ENCODE peak calls at places on chromosomes 12 and 14, in nine cellular contexts. O is NCI-H2081, T is ecto neural progenitor cell, X is RWPE1, Z is Kasumi-1, P is activated T-helper 1 cell treated with Interleukin-2 at 50 U/mL for 16 hours, V is GM04504, I is HEK293T, L is PC-3. K is an unnamed sample.

GRCh38 chr14:91292476-91292875 is 48.0 kb upstream of the GPR68 start:
- DNase-seq in O (no peak), T (no peak), X (no peak), Z (no peak), P (no peak), V (no peak), I (no peak), L (no peak), K (no peak)

GRCh38 chr14:54881761-54882401 is 20.7 kb downstream of the GCH1 start:
- DNase-seq in O (no peak), T (no peak), X (peak), Z (no peak), P (no peak), V (no peak), I (no peak), L (no peak), K (no peak)

GRCh38 chr12:32780111-32780510 is 24.4 kb upstream of the YARS2 start:
- DNase-seq in O (no peak), T (no peak), X (no peak), Z (no peak), P (no peak), V (no peak), I (no peak), L (peak), K (no peak)

GRCh38 chr12:23950011-23950774 is 723 bp upstream of the SOX5 start:
- DNase-seq in O (peak), T (peak), X (no peak), Z (no peak), P (no peak), V (no peak), I (peak), L (no peak), K (peak)

GRCh38 chr14:28652782-28653181 is 113.8 kb upstream of the FOXG1 start:
- DNase-seq in O (peak), T (no peak), X (peak), Z (no peak), P (no peak), V (no peak), I (no peak), L (peak), K (no peak)

GRCh38 chr14:77124345-77125274 is 17.0 kb downstream of the ZDHHC22 start:
- DNase-seq in O (peak), T (peak), X (no peak), Z (no peak), P (peak), V (no peak), I (peak), L (peak), K (peak)

GRCh38 chr12:116303929-116304328 is 26.4 kb upstream of the MED13L start:
- DNase-seq in O (no peak), T (no peak), X (no peak), Z (peak), P (no peak), V (peak), I (no peak), L (no peak), K (no peak)

GRCh38 chr12:48973992-48974673 is 2.6 kb upstream of the WNT10B start:
- DNase-seq in O (no peak), T (peak), X (no peak), Z (no peak), P (no peak), V (no peak), I (no peak), L (no peak), K (no peak)

GRCh38 chr14:102928412-102929348 is 6.2 kb downstream of the AMN start:
- DNase-seq in O (no peak), T (peak), X (peak), Z (peak), P (peak), V (no peak), I (no peak), L (no peak), K (peak)

GRCh38 chr12:58086930-58087329 is 145.6 kb downstream of the ATP23 start:
- DNase-seq in O (no peak), T (no peak), X (no peak), Z (no peak), P (no peak), V (no peak), I (no peak), L (no peak), K (no peak)

GRCh38 chr14:85079842-85080741 is 449.9 kb upstream of the FLRT2 start:
- DNase-seq in O (no peak), T (no peak), X (no peak), Z (no peak), P (no peak), V (no peak), I (no peak), L (no peak), K (no peak)

GRCh38 chr12:32983968-32984367 is 87.4 kb upstream of the PKP2 start:
- DNase-seq in O (peak), T (no peak), X (no peak), Z (no peak), P (no peak), V (no peak), I (no peak), L (no peak), K (no peak)

GRCh38 chr12:292186-292585 is 29.6 kb upstream of the SLC6A13 start:
- DNase-seq in O (no peak), T (no peak), X (peak), Z (no peak), P (no peak), V (no peak), I (no peak), L (no peak), K (no peak)

GRCh38 chr12:115507951-115508722 is 769.4 kb downstream of the MED13L start:
- DNase-seq in O (no peak), T (peak), X (no peak), Z (no peak), P (no peak), V (no peak), I (no peak), L (no peak), K (no peak)

GRCh38 chr12:52832960-52833905 is 878 bp downstream of the KRT79 start:
- DNase-seq in O (no peak), T (no peak), X (no peak), Z (no peak), P (no peak), V (no peak), I (no peak), L (no peak), K (no peak)

GRCh38 chr14:94021416-94022157 is 4.6 kb upstream of the OTUB2 start:
- DNase-seq in O (no peak), T (no peak), X (no peak), Z (no peak), P (no peak), V (no peak), I (no peak), L (no peak), K (no peak)

GRCh38 chr12:83841620-83842019 is 1071.0 kb downstream of the SLC6A15 start:
- DNase-seq in O (no peak), T (no peak), X (no peak), Z (no peak), P (no peak), V (no peak), I (no peak), L (peak), K (peak)

GRCh38 chr12:90027041-90027440 is 318.4 kb upstream of the ATP2B1 start:
- DNase-seq in O (no peak), T (no peak), X (no peak), Z (no peak), P (no peak), V (no peak), I (no peak), L (no peak), K (no peak)

GRCh38 chr12:4276524-4277204 is 3.1 kb downstream of the CCND2 start:
- DNase-seq in O (peak), T (peak), X (peak), Z (peak), P (peak), V (peak), I (peak), L (peak), K (peak)

GRCh38 chr12:119178544-119179334 is at the start of gene HSPB8:
- DNase-seq in O (no peak), T (peak), X (peak), Z (no peak), P (no peak), V (peak), I (peak), L (peak), K (no peak)

GRCh38 chr14:75854247-75854799 is 127.5 kb downstream of the TGFB3 start:
- DNase-seq in O (no peak), T (no peak), X (no peak), Z (no peak), P (no peak), V (no peak), I (no peak), L (no peak), K (no peak)

GRCh38 chr12:22084852-22085251 is 38.8 kb downstream of the CMAS start:
- DNase-seq in O (no peak), T (no peak), X (no peak), Z (no peak), P (no peak), V (no peak), I (no peak), L (no peak), K (no peak)

GRCh38 chr12:12686472-12686871 is 9.5 kb downstream of the GPR19 start:
- DNase-seq in O (no peak), T (no peak), X (no peak), Z (no peak), P (no peak), V (no peak), I (no peak), L (no peak), K (no peak)

GRCh38 chr12:89951050-89951693 is 242.5 kb upstream of the ATP2B1 start:
- DNase-seq in O (no peak), T (no peak), X (peak), Z (no peak), P (no peak), V (no peak), I (peak), L (peak), K (peak)

GRCh38 chr12:117643971-117644370 is 282.5 kb upstream of the NOS1 start:
- DNase-seq in O (no peak), T (no peak), X (no peak), Z (no peak), P (no peak), V (no peak), I (no peak), L (no peak), K (no peak)

GRCh38 chr14:75522224-75522764 is at the start of gene BATF:
- DNase-seq in O (no peak), T (no peak), X (no peak), Z (peak), P (peak), V (no peak), I (no peak), L (no peak), K (peak)

GRCh38 chr12:65308601-65309071 is 30.2 kb downstream of the MSRB3 start:
- DNase-seq in O (no peak), T (no peak), X (no peak), Z (no peak), P (no peak), V (peak), I (no peak), L (peak), K (no peak)

GRCh38 chr12:68587448-68587873 is 23.2 kb upstream of the RAP1B start:
- DNase-seq in O (no peak), T (no peak), X (no peak), Z (peak), P (no peak), V (no peak), I (no peak), L (no peak), K (peak)

GRCh38 chr14:61125314-61126082 is 144.5 kb downstream of the SLC38A6 start:
- DNase-seq in O (no peak), T (no peak), X (no peak), Z (no peak), P (no peak), V (no peak), I (no peak), L (no peak), K (no peak)

GRCh38 chr12:121908702-121909101 is 9.7 kb upstream of the CFAP251 start:
- DNase-seq in O (no peak), T (no peak), X (no peak), Z (no peak), P (no peak), V (no peak), I (no peak), L (no peak), K (no peak)

GRCh38 chr14:104140463-104141331 is 2.3 kb downstream of the KIF26A start:
- DNase-seq in O (no peak), T (peak), X (no peak), Z (no peak), P (no peak), V (no peak), I (no peak), L (no peak), K (no peak)

GRCh38 chr12:131044136-131044535 is 90.4 kb downstream of the ADGRD1 start:
- DNase-seq in O (no peak), T (no peak), X (no peak), Z (no peak), P (no peak), V (no peak), I (no peak), L (no peak), K (no peak)

GRCh38 chr12:6489449-6489848 is 3.6 kb downstream of the MRPL51 start:
- DNase-seq in O (no peak), T (no peak), X (no peak), Z (no peak), P (no peak), V (no peak), I (no peak), L (no peak), K (no peak)

GRCh38 chr14:67934087-67934486 is 114.5 kb downstream of the RAD51B start:
- DNase-seq in O (peak), T (no peak), X (peak), Z (peak), P (no peak), V (peak), I (peak), L (peak), K (peak)

GRCh38 chr14:91931478-91932088 is 15.9 kb downstream of the FBLN5 start:
- DNase-seq in O (no peak), T (no peak), X (no peak), Z (no peak), P (no peak), V (no peak), I (no peak), L (no peak), K (no peak)

GRCh38 chr14:91378945-91379932 is 38.4 kb downstream of the CCDC88C start:
- DNase-seq in O (no peak), T (no peak), X (no peak), Z (peak), P (no peak), V (no peak), I (no peak), L (peak), K (no peak)

GRCh38 chr12:131933387-131933786 is 4.3 kb downstream of the PUS1 start:
- DNase-seq in O (no peak), T (no peak), X (no peak), Z (no peak), P (no peak), V (no peak), I (no peak), L (no peak), K (no peak)